ENCODE peak calls at places on chromosomes 12 and 14, in eight cellular contexts. J is iPS-NIHi11; B is activated naive CD8-positive, alpha-beta T cell treated with anti-CD3 and anti-CD28 coated beads for 36 hours; L is effector memory CD8-positive, alpha-beta T cell; F is GM12878; G is naive B cell; Z is stimulated activated CD8-positive, alpha-beta memory T cell treated with anti-CD3 and anti-CD28 coated beads, Interleukin-2, amount 100 ng/mL, for 1 hour; K is pancreas. S is an unnamed sample.

GRCh38 chr12:52052471-52053186 is 1.4 kb downstream of the NR4A1 start:
- DNase-seq in Z (no peak), G (no peak), F (no peak), K (peak), L (no peak), J (no peak), B (no peak), S (peak)

GRCh38 chr12:72296389-72296788 is 24.2 kb downstream of the TRHDE start:
- DNase-seq in J (peak), Z (no peak), B (no peak), L (no peak), F (no peak), G (no peak), K (no peak), S (no peak)

GRCh38 chr14:53144244-53144643 is 8.9 kb downstream of the DDHD1 start:
- DNase-seq in F (peak), Z (no peak), B (no peak), J (no peak), L (no peak), K (no peak), G (no peak), S (no peak)

GRCh38 chr12:7650091-7650490 is 15.6 kb downstream of the APOBEC1 start:
- DNase-seq in K (no peak), F (no peak), J (no peak), B (no peak), G (no peak), Z (no peak), L (no peak), S (no peak)

GRCh38 chr14:68199465-68200145 is 380.0 kb downstream of the RAD51B start:
- DNase-seq in L (no peak), Z (no peak), F (no peak), G (no peak), K (no peak), J (peak), B (no peak), S (no peak)

GRCh38 chr12:130634866-130635265 is 81.2 kb downstream of the RIMBP2 start:
- DNase-seq in K (no peak), L (no peak), F (no peak), B (no peak), G (no peak), J (no peak), Z (no peak), S (no peak)

GRCh38 chr12:71565568-71565967 is 98.1 kb downstream of the ZFC3H1 start:
- DNase-seq in K (no peak), J (no peak), G (no peak), F (no peak), B (no peak), Z (no peak), L (no peak), S (no peak)

GRCh38 chr12:78149459-78149858 is 318.8 kb downstream of the NAV3 start:
- DNase-seq in B (no peak), J (no peak), Z (no peak), F (no peak), G (no peak), K (no peak), L (no peak), S (no peak)

GRCh38 chr12:93318720-93319522 is 58.8 kb upstream of the NUDT4 start:
- DNase-seq in F (no peak), G (no peak), L (no peak), K (no peak), B (no peak), Z (no peak), J (no peak), S (no peak)

GRCh38 chr14:32980887-32981501 is 42.3 kb downstream of the NPAS3 start:
- DNase-seq in G (no peak), L (no peak), F (no peak), Z (no peak), K (no peak), J (no peak), B (no peak), S (no peak)

GRCh38 chr12:50325890-50326391 is 42.6 kb upstream of the LIMA1 start:
- DNase-seq in F (no peak), K (no peak), Z (no peak), L (no peak), J (no peak), G (no peak), B (no peak), S (no peak)

GRCh38 chr12:67070604-67071003 is 198.6 kb upstream of the CAND1 start:
- DNase-seq in F (no peak), K (no peak), G (no peak), L (no peak), Z (no peak), B (no peak), J (no peak), S (no peak)

GRCh38 chr14:21068521-21069387 is 1.4 kb upstream of the ARHGEF40 start:
- DNase-seq in L (peak), F (no peak), K (no peak), Z (no peak), J (peak), G (peak), B (peak), S (peak)

GRCh38 chr12:45232771-45233372 is 17.0 kb downstream of the ANO6 start:
- DNase-seq in F (peak), G (no peak), K (no peak), Z (no peak), J (peak), L (no peak), B (peak), S (no peak)

GRCh38 chr14:105021656-105022275 is 883 bp upstream of the CDCA4 start:
- DNase-seq in F (no peak), Z (no peak), J (peak), B (peak), G (no peak), K (peak), L (no peak), S (no peak)

GRCh38 chr14:92215579-92215978 is 93.8 kb downstream of the CPSF2 start:
- DNase-seq in J (no peak), Z (no peak), G (no peak), B (no peak), K (no peak), F (no peak), L (no peak), S (no peak)

GRCh38 chr14:91158091-91158790 is 44.4 kb downstream of the DGLUCY start:
- DNase-seq in K (no peak), G (no peak), Z (no peak), L (no peak), J (no peak), F (no peak), B (no peak), S (no peak)

GRCh38 chr12:92098594-92099370 is 46.9 kb downstream of the BTG1 start:
- DNase-seq in G (no peak), L (no peak), F (no peak), J (no peak), B (no peak), K (no peak), Z (no peak), S (no peak)

GRCh38 chr14:75279153-75279738 is 618 bp downstream of the FOS start:
- DNase-seq in L (peak), Z (no peak), G (peak), F (no peak), K (peak), B (peak), J (no peak), S (peak)

GRCh38 chr14:95237121-95237876 is 80.0 kb upstream of the DICER1 start:
- DNase-seq in J (no peak), F (no peak), L (no peak), K (peak), B (no peak), Z (no peak), G (no peak), S (no peak)

GRCh38 chr12:96233941-96234461 is 39.8 kb downstream of the ELK3 start:
- DNase-seq in K (no peak), J (no peak), L (no peak), Z (no peak), B (no peak), F (no peak), G (no peak), S (no peak)

GRCh38 chr14:22220427-22220826 is 368.6 kb downstream of the DAD1 start:
- DNase-seq in B (no peak), Z (no peak), F (no peak), L (no peak), G (no peak), J (no peak), K (no peak), S (no peak)

GRCh38 chr14:74392616-74393570 is 33.1 kb downstream of the SYNDIG1L start:
- DNase-seq in J (no peak), G (no peak), Z (no peak), F (no peak), L (no peak), K (no peak), B (no peak), S (no peak)

GRCh38 chr12:62588916-62589315 is 122.3 kb downstream of the MON2 start:
- DNase-seq in Z (no peak), J (no peak), F (no peak), B (no peak), L (no peak), G (no peak), K (no peak), S (no peak)

GRCh38 chr12:92506891-92507290 is 195.9 kb upstream of the PLEKHG7 start:
- DNase-seq in L (no peak), F (no peak), Z (no peak), B (no peak), G (no peak), J (no peak), K (no peak), S (no peak)

GRCh38 chr14:54538055-54538454 is 28.3 kb downstream of the CGRRF1 start:
- DNase-seq in B (no peak), J (no peak), Z (no peak), G (no peak), F (no peak), K (no peak), L (no peak), S (no peak)

GRCh38 chr14:55133416-55133815 is 4.4 kb downstream of the LGALS3 start:
- DNase-seq in J (peak), F (no peak), K (no peak), G (no peak), Z (no peak), B (no peak), L (no peak), S (no peak)

GRCh38 chr14:49971156-49972141 is 78.6 kb downstream of the ARF6 start:
- DNase-seq in B (peak), F (peak), Z (peak), K (no peak), J (no peak), L (peak), G (peak), S (peak)

GRCh38 chr12:130477701-130478100 is 140.0 kb downstream of the PIWIL1 start:
- DNase-seq in Z (no peak), K (no peak), B (no peak), G (no peak), F (no peak), J (no peak), L (no peak), S (no peak)

GRCh38 chr12:49357099-49357678 is 10.1 kb upstream of the SPATS2 start:
- DNase-seq in G (no peak), B (no peak), L (no peak), F (no peak), J (no peak), Z (no peak), K (no peak), S (no peak)

GRCh38 chr14:71309756-71310155 is 402.5 kb downstream of the PCNX1 start:
- DNase-seq in B (no peak), L (no peak), K (no peak), F (no peak), Z (no peak), J (peak), G (no peak), S (no peak)

GRCh38 chr14:92607702-92608429 is 94.3 kb downstream of the RIN3 start:
- DNase-seq in B (no peak), Z (no peak), J (no peak), L (no peak), G (no peak), F (no peak), K (no peak), S (no peak)

GRCh38 chr12:27554421-27555186 is 30.6 kb downstream of the PPFIBP1 start:
- DNase-seq in J (peak), F (no peak), K (no peak), G (no peak), Z (no peak), B (no peak), L (no peak), S (no peak)

GRCh38 chr14:96578619-96579018 is 76.4 kb downstream of the PAPOLA start:
- DNase-seq in L (no peak), F (no peak), K (no peak), G (no peak), Z (no peak), B (no peak), J (no peak), S (no peak)

GRCh38 chr12:40980346-40981005 is 207.6 kb upstream of the PDZRN4 start:
- DNase-seq in K (no peak), G (no peak), J (no peak), B (no peak), L (no peak), Z (no peak), F (no peak), S (no peak)

GRCh38 chr14:65966188-65966587 is 520.0 kb upstream of the CCDC196 start:
- DNase-seq in F (no peak), K (no peak), G (no peak), B (no peak), J (no peak), L (no peak), Z (no peak), S (no peak)

GRCh38 chr12:40224439-40225291 is at the start of gene LRRK2:
- DNase-seq in K (peak), B (peak), J (peak), G (peak), F (no peak), Z (peak), L (peak), S (no peak)

GRCh38 chr14:36975834-36976233 is 196.6 kb downstream of the SLC25A21 start:
- DNase-seq in F (no peak), B (no peak), G (no peak), L (no peak), J (no peak), Z (no peak), K (no peak), S (no peak)